ENCODE peak calls at places on chromosomes 13 and 19, in seven cellular contexts. L is cardiac fibroblast, E is mucosa of descending colon, Z is fibroblast of lung, S is PC-3, C is fibroblast of pulmonary artery, Q is neural progenitor cell. W is an unnamed sample.

GRCh38 chr19:44748426-44749254 is at the start of gene BCL3:
- DNase-seq in E (peak), S (peak), L (peak), C (peak), Q (peak), Z (peak), W (no peak)

GRCh38 chr19:48817585-48818124 is 6.8 kb upstream of the BCAT2 start:
- DNase-seq in E (no peak), L (no peak), Q (no peak), Z (no peak), S (no peak), C (no peak), W (no peak)

GRCh38 chr19:14159059-14159458 is 22.7 kb upstream of the ASF1B start:
- DNase-seq in C (no peak), S (no peak), E (no peak), L (no peak), Q (no peak), Z (no peak), W (no peak)

GRCh38 chr13:112894673-112895481 is 74.1 kb upstream of the MCF2L start:
- DNase-seq in S (no peak), Z (no peak), C (no peak), E (peak), Q (peak), L (no peak), W (peak)

GRCh38 chr19:20162821-20163220 is 4.2 kb upstream of the ZNF486 start:
- DNase-seq in E (no peak), Z (no peak), L (no peak), C (no peak), Q (no peak), S (no peak), W (peak)

GRCh38 chr13:29174093-29174492 is 354.0 kb downstream of the MTUS2 start:
- DNase-seq in Z (no peak), S (no peak), Q (no peak), C (no peak), L (no peak), E (no peak), W (no peak)

GRCh38 chr13:67120872-67121531 is 109.1 kb downstream of the PCDH9 start:
- DNase-seq in L (no peak), Z (peak), Q (no peak), C (peak), E (no peak), S (peak), W (no peak)

GRCh38 chr13:52615817-52616216 is 26.4 kb upstream of the HNRNPA1L2 start:
- DNase-seq in Q (no peak), L (no peak), S (no peak), E (no peak), Z (no peak), C (no peak), W (no peak)

GRCh38 chr19:21147540-21147939 is 5.7 kb downstream of the ZNF431 start:
- DNase-seq in Q (no peak), Z (no peak), E (no peak), S (no peak), C (no peak), L (no peak), W (no peak)

GRCh38 chr13:97139704-97140103 is 82.4 kb upstream of the MBNL2 start:
- DNase-seq in C (no peak), S (no peak), E (no peak), Q (no peak), L (no peak), Z (no peak), W (no peak)

GRCh38 chr19:55383789-55384575 is at the start of gene TMEM238:
- DNase-seq in C (peak), Z (peak), E (peak), S (peak), L (peak), Q (peak), W (peak)

GRCh38 chr19:47322048-47322447 is 9.9 kb upstream of the C5AR2 start:
- DNase-seq in Q (no peak), L (no peak), E (no peak), C (no peak), Z (no peak), S (no peak), W (no peak)

GRCh38 chr19:50324331-50324730 is 4.8 kb downstream of the KCNC3 start:
- DNase-seq in Q (no peak), E (peak), C (no peak), L (no peak), S (no peak), Z (no peak), W (no peak)

GRCh38 chr13:32205426-32206096 is 109.6 kb downstream of the ZAR1L start:
- DNase-seq in Z (peak), Q (no peak), C (peak), L (peak), S (no peak), E (no peak), W (no peak)

GRCh38 chr13:78603240-78603947 is at the start of gene POU4F1:
- DNase-seq in S (no peak), Q (peak), C (peak), Z (peak), E (peak), L (no peak), W (peak)

GRCh38 chr19:47362321-47362720 is 13.2 kb downstream of the DHX34 start:
- DNase-seq in Q (no peak), C (no peak), E (no peak), Z (no peak), L (no peak), S (no peak), W (no peak)

GRCh38 chr19:41309225-41310030 is 544 bp upstream of the CCDC97 start:
- DNase-seq in Z (peak), E (no peak), S (peak), Q (no peak), L (no peak), C (no peak), W (no peak)

GRCh38 chr19:55257461-55258411 is 1.1 kb downstream of the PPP6R1 start:
- DNase-seq in Q (peak), Z (no peak), C (peak), S (peak), L (no peak), E (peak), W (peak)

GRCh38 chr19:1237754-1238372 is at the start of gene CBARP:
- DNase-seq in E (no peak), C (peak), L (peak), Q (peak), S (peak), Z (no peak), W (peak)

GRCh38 chr19:31718041-31718440 is 368.8 kb upstream of the TSHZ3 start:
- DNase-seq in C (no peak), Z (peak), L (peak), E (no peak), S (no peak), Q (no peak), W (no peak)

GRCh38 chr19:17997969-17998826 is 9.8 kb upstream of the ARRDC2 start:
- DNase-seq in Q (peak), Z (peak), E (no peak), S (peak), L (peak), C (no peak), W (peak)

GRCh38 chr13:51594432-51594831 is 10.2 kb downstream of the WDFY2 start:
- DNase-seq in Q (no peak), Z (no peak), E (no peak), C (no peak), S (no peak), L (no peak), W (no peak)

GRCh38 chr19:3855321-3855720 is 13.5 kb downstream of the ZFR2 start:
- DNase-seq in Q (no peak), S (peak), C (no peak), L (no peak), Z (no peak), E (peak), W (no peak)

GRCh38 chr19:1650627-1651009 is 1.8 kb downstream of the TCF3 start:
- DNase-seq in L (peak), E (no peak), S (no peak), C (peak), Z (peak), Q (peak), W (no peak)

GRCh38 chr13:110506859-110507566 is 54.5 kb downstream of the RAB20 start:
- DNase-seq in Q (no peak), S (peak), L (peak), Z (peak), C (peak), E (peak), W (no peak)

GRCh38 chr13:109243311-109243951 is 543.0 kb downstream of the IRS2 start:
- DNase-seq in C (peak), Z (peak), Q (no peak), S (peak), L (peak), E (no peak), W (no peak)

DNA sequence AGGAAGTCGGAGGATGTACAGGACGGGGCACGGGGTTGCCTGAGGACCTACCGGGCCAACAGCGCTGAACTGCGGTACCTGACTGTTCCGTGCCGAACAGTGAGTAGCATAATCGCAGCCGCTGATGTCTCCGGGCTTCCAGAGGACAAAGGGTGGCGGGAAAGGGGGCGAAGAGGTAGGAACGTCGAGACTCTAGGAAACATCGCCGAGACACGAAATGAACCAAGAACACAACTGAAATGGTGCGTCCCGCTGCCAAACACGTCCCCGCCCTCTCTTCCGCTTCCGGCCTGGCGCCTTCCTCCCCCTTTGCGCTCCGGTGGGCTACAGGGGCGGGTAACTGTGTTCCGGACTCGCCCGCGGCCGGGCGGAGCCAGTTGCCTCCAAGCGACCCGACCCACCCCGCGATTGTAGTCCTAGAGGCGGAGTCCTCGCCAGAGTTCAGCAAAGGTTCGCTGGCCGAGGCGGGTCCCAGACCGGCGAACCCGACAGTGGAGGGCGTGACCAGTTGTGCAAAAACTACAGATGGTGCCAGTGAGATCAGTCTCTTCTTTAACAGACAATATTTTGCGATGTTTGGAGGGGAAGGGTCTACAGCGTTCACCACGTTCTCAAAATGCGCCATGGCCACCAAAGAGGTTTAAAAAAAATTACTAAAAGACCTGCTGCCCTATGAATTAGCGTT is at the start of gene MRPS31:
- DNase-seq in E (peak), Z (peak), L (peak), S (peak), Q (peak), C (peak), W (peak)
- TF ChIP-seq CTCF in E (no peak), Z (peak), L (no peak), S (no peak), Q (no peak), C (no peak), W (no peak)

DNA sequence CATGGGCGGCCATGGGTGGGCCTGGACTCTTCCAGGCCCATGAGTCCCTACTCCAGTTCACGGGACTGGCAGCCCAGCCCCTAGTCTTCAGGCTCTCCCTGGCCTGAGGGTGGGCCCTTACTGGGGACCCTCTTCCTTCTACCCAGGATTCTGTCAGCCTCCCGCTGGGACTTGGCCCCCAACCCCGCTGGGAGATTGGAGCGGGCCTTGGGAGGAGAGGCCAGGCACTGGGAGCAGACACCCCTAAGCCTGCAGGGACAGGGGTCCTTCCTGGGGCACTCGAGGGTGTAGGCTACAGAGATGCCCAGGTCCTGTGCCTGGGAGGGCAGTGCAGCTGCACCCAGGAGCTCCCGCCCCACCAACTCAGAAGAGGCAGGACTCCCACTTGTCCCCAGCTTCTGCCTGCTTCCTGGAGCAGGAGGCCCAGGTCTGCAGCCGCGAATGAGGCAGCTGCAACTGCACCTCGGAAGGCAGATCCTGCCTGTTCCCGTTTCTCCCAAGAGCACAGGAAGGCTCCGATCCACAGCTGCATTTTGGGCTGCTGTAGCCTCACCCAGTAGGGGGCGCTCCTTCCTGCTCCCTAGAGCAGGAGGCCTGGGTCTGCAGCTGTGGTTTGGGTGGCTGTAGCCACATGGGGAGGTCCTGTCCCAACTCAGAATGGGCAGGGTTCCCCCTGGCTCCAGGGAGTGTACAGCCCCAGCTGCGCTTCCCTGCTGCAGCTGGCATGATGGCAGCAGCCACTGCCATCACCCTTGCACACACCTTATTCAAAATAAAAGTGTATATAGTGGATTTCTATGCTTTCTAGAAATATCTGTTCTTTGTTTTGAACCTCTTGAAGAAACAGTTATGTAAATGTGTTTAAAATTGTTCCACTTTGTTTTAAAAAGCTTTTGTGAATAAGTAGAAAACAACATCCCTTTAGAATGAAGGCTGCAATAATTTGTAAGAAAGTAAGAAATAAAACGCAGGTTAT is 46.8 kb downstream of the TEX26 start:
- DNase-seq in C (peak), L (peak), E (no peak), S (peak), Q (peak), Z (no peak), W (peak)
- TF ChIP-seq CTCF in C (peak), L (peak), E (peak), S (peak), Q (peak), Z (peak), W (peak)

GRCh38 chr19:35790981-35791813 is 15.8 kb downstream of the ARHGAP33 start:
- DNase-seq in L (no peak), Z (no peak), E (no peak), C (no peak), S (no peak), Q (no peak), W (no peak)
- TF ChIP-seq CTCF in L (no peak), Z (no peak), E (no peak), C (no peak), S (peak), Q (no peak), W (peak)

DNA sequence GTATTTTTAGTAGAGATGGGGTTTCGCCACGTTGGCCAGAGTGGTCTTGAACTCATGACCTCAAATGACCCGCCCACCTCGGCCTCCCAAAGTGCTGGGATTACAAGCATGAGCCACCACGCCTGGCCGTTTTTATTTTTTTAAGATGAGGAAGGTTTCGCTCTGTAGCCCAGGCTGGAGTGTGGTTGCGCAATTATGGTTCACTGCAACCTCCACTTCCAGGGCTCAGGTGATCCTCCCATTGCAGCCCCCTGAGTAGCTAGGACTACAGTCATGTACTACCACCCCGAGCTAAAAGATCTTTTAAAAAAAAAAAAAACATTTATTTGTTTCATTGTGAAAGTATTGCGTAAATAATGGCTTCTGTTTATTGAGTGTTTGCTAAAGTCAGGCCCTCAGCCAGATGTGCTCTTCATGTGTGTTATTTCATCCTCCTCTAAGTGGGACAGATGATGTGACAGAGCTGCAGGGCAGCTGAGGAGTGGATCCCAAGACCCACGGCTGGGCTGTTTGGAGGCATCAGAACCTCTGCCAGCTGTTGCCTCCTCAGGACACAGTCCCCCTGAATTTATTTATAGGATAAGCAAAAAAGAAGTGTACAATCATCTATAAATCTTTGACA is 18.5 kb downstream of the ILF3 start:
- DNase-seq in S (no peak), E (no peak), C (no peak), Q (no peak), Z (peak), L (no peak), W (no peak)
- TF ChIP-seq CTCF in S (no peak), E (no peak), C (no peak), Q (no peak), Z (no peak), L (no peak), W (no peak)

DNA sequence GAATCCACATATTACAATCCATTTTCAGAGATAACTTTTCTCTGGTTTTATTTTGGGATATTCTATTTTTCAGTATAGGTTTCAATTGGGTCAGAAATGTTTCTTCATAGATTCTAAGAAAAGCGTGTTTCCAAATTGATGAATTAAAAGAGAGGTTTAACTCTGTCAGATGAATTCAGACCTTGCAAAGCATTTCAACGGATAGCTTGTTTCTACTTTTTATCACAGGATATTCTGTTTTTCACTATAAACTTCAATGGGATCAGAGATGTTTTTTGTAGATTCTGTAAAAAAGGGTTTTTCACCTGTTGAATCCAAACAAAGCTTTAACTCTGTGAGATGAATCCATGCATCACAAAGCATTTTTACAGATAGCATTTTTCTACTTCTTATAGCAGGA is 1498.1 kb downstream of the UQCRFS1 start:
- DNase-seq in E (no peak), L (no peak), C (no peak), Q (no peak), Z (no peak), S (no peak), W (no peak)
- TF ChIP-seq CTCF in E (no peak), L (no peak), C (no peak), Q (no peak), Z (no peak), S (no peak), W (no peak)

W was measured in endothelial cell.